ENCODE peak calls at places on chromosome 14, in six cellular contexts. A is lung; N is 8988T; B is activated T-helper 1 cell treated with anti-CD3 and anti-CD28 coated beads, Interleukin-2, amount 50 U/mL, for 16 hours; S is mucosa of descending colon; C is GM04504. U is an unnamed sample.

GRCh38 chr14:53979747-53980642 is 23.4 kb upstream of the BMP4 start:
- DNase-seq in N (no peak), S (no peak), B (no peak), A (no peak), C (no peak), U (peak; percentile 77)

GRCh38 chr14:25658988-25659387 is 609.0 kb upstream of the STXBP6 start:
- DNase-seq in B (no peak), N (no peak), C (no peak), S (no peak), A (no peak), U (no peak)

GRCh38 chr14:77638738-77639137 is 22.3 kb upstream of the SPTLC2 start:
- DNase-seq in N (no peak), A (no peak), C (peak; percentile 72), B (no peak), S (no peak), U (peak; percentile 89)

GRCh38 chr14:92470215-92470614 is 43.4 kb upstream of the RIN3 start:
- DNase-seq in N (no peak), S (no peak), B (no peak), A (no peak), C (peak; percentile 88), U (peak; percentile 76)

GRCh38 chr14:94676495-94677238 is 64.5 kb downstream of the SERPINA3 start:
- DNase-seq in C (no peak), B (no peak), N (no peak), S (no peak), A (no peak), U (no peak)

GRCh38 chr14:54566410-54567223 is at the start of gene SAMD4A:
- DNase-seq in A (peak; percentile 73), B (peak; percentile 38), N (peak; percentile 66), C (peak; percentile 72), S (peak; percentile 89), U (no peak)

GRCh38 chr14:95980402-95980801 is 58.8 kb upstream of the C14orf132 start:
- DNase-seq in A (no peak), C (no peak), N (no peak), S (no peak), B (no peak), U (no peak)

GRCh38 chr14:48323655-48324054 is 648.2 kb upstream of the MDGA2 start:
- DNase-seq in N (no peak), A (no peak), S (no peak), B (no peak), C (no peak), U (no peak)

GRCh38 chr14:89508863-89509262 is 91.8 kb upstream of the FOXN3 start:
- DNase-seq in N (no peak), B (no peak), A (no peak), C (no peak), S (no peak), U (no peak)

GRCh38 chr14:102848830-102849521 is 71.7 kb downstream of the TRAF3 start:
- DNase-seq in C (peak; percentile 36), A (no peak), S (no peak), B (no peak), N (no peak), U (peak; percentile 10)

GRCh38 chr14:74240794-74241610 is 1.8 kb downstream of the VSX2 start:
- DNase-seq in B (no peak), A (no peak), S (no peak), N (no peak), C (no peak), U (no peak)

GRCh38 chr14:94000986-94001385 is 3.9 kb downstream of the CCDC197 start:
- DNase-seq in S (no peak), C (no peak), A (no peak), B (no peak), N (no peak), U (no peak)

GRCh38 chr14:97029800-97030199 is 232.6 kb downstream of the VRK1 start:
- DNase-seq in A (no peak), C (no peak), N (no peak), B (no peak), S (no peak), U (no peak)

GRCh38 chr14:93285048-93285447 is 47.8 kb downstream of the BTBD7 start:
- DNase-seq in C (no peak), S (no peak), B (no peak), A (no peak), N (no peak), U (no peak)

GRCh38 chr14:75979071-75979571 is 2.7 kb downstream of the TGFB3 start:
- DNase-seq in S (peak; percentile 51), B (no peak), N (peak; percentile 67), A (no peak), C (no peak), U (no peak)

GRCh38 chr14:23115918-23116317 is 3.1 kb downstream of the CEBPE start:
- DNase-seq in C (no peak), A (no peak), B (no peak), S (no peak), N (no peak), U (no peak)

GRCh38 chr14:45051896-45052295 is 32.0 kb upstream of the PRPF39 start:
- DNase-seq in C (no peak), A (no peak), N (no peak), S (no peak), B (no peak), U (no peak)

GRCh38 chr14:90439874-90440442 is 43.1 kb downstream of the CALM1 start:
- DNase-seq in C (peak; percentile 24), S (no peak), B (no peak), A (no peak), N (no peak), U (no peak)

GRCh38 chr14:56027916-56028637 is 90.1 kb upstream of the PELI2 start:
- DNase-seq in N (no peak), S (no peak), C (no peak), A (no peak), B (no peak), U (no peak)

GRCh38 chr14:72879431-72879830 is 14.5 kb downstream of the DPF3 start:
- DNase-seq in N (no peak), S (no peak), B (no peak), C (no peak), A (no peak), U (no peak)

GRCh38 chr14:86115972-86116371 is 586.0 kb downstream of the FLRT2 start:
- DNase-seq in N (no peak), C (no peak), S (no peak), A (no peak), B (no peak), U (no peak)

GRCh38 chr14:76924363-76925151 is 98.3 kb downstream of the LRRC74A start:
- DNase-seq in S (no peak), A (no peak), N (no peak), C (no peak), B (no peak), U (no peak)

GRCh38 chr14:69592923-69593677 is 18.3 kb upstream of the SUSD6 start:
- DNase-seq in C (peak; percentile 44), B (no peak), S (no peak), A (no peak), N (no peak), U (no peak)

GRCh38 chr14:104694991-104695659 is 5.7 kb downstream of the INF2 start:
- DNase-seq in B (peak; percentile 20), A (no peak), S (no peak), N (no peak), C (no peak), U (no peak)

GRCh38 chr14:39360316-39360715 is 71.9 kb downstream of the FBXO33 start:
- DNase-seq in B (no peak), C (no peak), S (no peak), N (no peak), A (no peak), U (no peak)

GRCh38 chr14:21039059-21039422 is 3.1 kb upstream of the RNASE7 start:
- DNase-seq in S (peak; percentile 85), C (peak; percentile 24), B (no peak), N (no peak), A (peak; percentile 59), U (no peak)

GRCh38 chr14:99270491-99271287 is 1.3 kb downstream of the BCL11B start:
- DNase-seq in B (no peak), S (no peak), N (no peak), A (no peak), C (no peak), U (no peak)

GRCh38 chr14:103103461-103104388 is 9.2 kb downstream of the EXOC3L4 start:
- DNase-seq in A (no peak), B (no peak), C (no peak), N (peak; percentile 95), S (peak; percentile 87), U (no peak)

GRCh38 chr14:98953544-98954346 is 318.3 kb downstream of the BCL11B start:
- DNase-seq in A (peak; percentile 56), B (no peak), S (peak; percentile 65), C (peak; percentile 74), N (no peak), U (peak; percentile 54)

U was measured in GM04503.